ENCODE peak calls at places on chromosomes 12 and 14, in ten cellular contexts. R is left colon; Q is activated CD4-positive, CD25-positive, alpha-beta regulatory T cell; Y is activated T-cell treated with anti-CD3 and anti-CD28 coated beads, Interleukin-2, amount 50 U/mL, for 72 hours; I is germinal center; H is esophagus squamous epithelium; A is psoas muscle; E is HS-5; J is HuH-7.5; N is Ammon's horn. X is an unnamed sample.

GRCh38 chr12:128088926-128089325 is 178.0 kb upstream of the TMEM132C start:
- DNase-seq in R (no peak), Q (no peak), Y (no peak), I (no peak), H (no peak), A (no peak), E (no peak), J (no peak), N (no peak), X (no peak)

GRCh38 chr12:32107376-32108267 is 975 bp downstream of the BICD1 start:
- DNase-seq in R (peak), Q (peak), Y (peak), I (peak), H (no peak), A (peak), E (peak), J (peak), N (peak), X (peak)

GRCh38 chr12:8637666-8638065 is 25.0 kb downstream of the MFAP5 start:
- DNase-seq in R (no peak), Q (no peak), Y (no peak), I (no peak), H (no peak), A (no peak), E (no peak), J (no peak), N (no peak), X (no peak)

GRCh38 chr14:68409355-68409754 is 383.5 kb downstream of the ZFP36L1 start:
- DNase-seq in R (no peak), Q (no peak), Y (no peak), I (no peak), H (no peak), A (no peak), E (no peak), J (no peak), N (no peak), X (no peak)

GRCh38 chr14:91331761-91332447 is 85.7 kb downstream of the CCDC88C start:
- DNase-seq in R (no peak), Q (no peak), Y (no peak), I (no peak), H (no peak), A (no peak), E (no peak), J (no peak), N (no peak), X (no peak)

GRCh38 chr14:34204774-34205173 is 253.9 kb upstream of the EGLN3 start:
- DNase-seq in R (no peak), Q (no peak), Y (no peak), I (no peak), H (no peak), A (no peak), E (no peak), J (no peak), N (no peak), X (no peak)

GRCh38 chr14:99189201-99189801 is 82.7 kb downstream of the BCL11B start:
- DNase-seq in R (no peak), Q (no peak), Y (peak), I (no peak), H (no peak), A (no peak), E (no peak), J (no peak), N (no peak), X (no peak)

GRCh38 chr12:69495071-69495470 is 24.9 kb downstream of the FRS2 start:
- DNase-seq in R (no peak), Q (no peak), Y (no peak), I (no peak), H (no peak), A (no peak), E (no peak), J (no peak), N (no peak), X (no peak)

GRCh38 chr12:131223791-131224567 is 270.3 kb downstream of the ADGRD1 start:
- DNase-seq in R (no peak), Q (no peak), Y (no peak), I (no peak), H (no peak), A (no peak), E (no peak), J (no peak), N (no peak), X (peak)

GRCh38 chr14:50021261-50021660 is 95.1 kb downstream of the VCPKMT start:
- DNase-seq in R (no peak), Q (no peak), Y (peak), I (no peak), H (no peak), A (no peak), E (no peak), J (no peak), N (no peak), X (peak)

GRCh38 chr12:115341442-115341841 is 657.5 kb upstream of the TBX3 start:
- DNase-seq in R (peak), Q (no peak), Y (peak), I (no peak), H (no peak), A (peak), E (peak), J (no peak), N (no peak), X (no peak)

GRCh38 chr12:31736472-31736871 is 7.7 kb upstream of the AMN1 start:
- DNase-seq in R (no peak), Q (no peak), Y (peak), I (no peak), H (no peak), A (no peak), E (peak), J (no peak), N (no peak), X (no peak)

GRCh38 chr12:38875571-38876228 is 29.7 kb downstream of the CPNE8 start:
- DNase-seq in R (no peak), Q (no peak), Y (no peak), I (no peak), H (no peak), A (no peak), E (no peak), J (no peak), N (no peak), X (no peak)

GRCh38 chr14:100072783-100073346 is 7.6 kb downstream of the EVL start:
- DNase-seq in R (peak), Q (no peak), Y (peak), I (peak), H (no peak), A (no peak), E (no peak), J (no peak), N (no peak), X (peak)

GRCh38 chr14:94051115-94051514 is 25.0 kb downstream of the OTUB2 start:
- DNase-seq in R (peak), Q (no peak), Y (no peak), I (no peak), H (no peak), A (no peak), E (no peak), J (no peak), N (peak), X (no peak)

GRCh38 chr14:80390911-80391310 is 179.6 kb upstream of the DIO2 start:
- DNase-seq in R (no peak), Q (no peak), Y (no peak), I (no peak), H (no peak), A (no peak), E (no peak), J (no peak), N (no peak), X (no peak)

GRCh38 chr12:76455582-76456345 is 103.8 kb downstream of the OSBPL8 start:
- DNase-seq in R (no peak), Q (no peak), Y (peak), I (peak), H (no peak), A (no peak), E (peak), J (peak), N (peak), X (peak)

GRCh38 chr14:73738518-73739173 is 24.5 kb upstream of the PNMA1 start:
- DNase-seq in R (no peak), Q (no peak), Y (no peak), I (no peak), H (no peak), A (no peak), E (no peak), J (no peak), N (no peak), X (no peak)

GRCh38 chr12:1907652-1908611 is 10.5 kb downstream of the CACNA2D4 start:
- DNase-seq in R (peak), Q (no peak), Y (peak), I (no peak), H (no peak), A (no peak), E (no peak), J (no peak), N (no peak), X (no peak)

GRCh38 chr12:33663000-33663654 is 223.5 kb upstream of the SYT10 start:
- DNase-seq in R (no peak), Q (no peak), Y (no peak), I (no peak), H (no peak), A (no peak), E (no peak), J (no peak), N (no peak), X (no peak)

GRCh38 chr12:53958128-53958527 is 3.4 kb downstream of the HOXC12 start:
- DNase-seq in R (no peak), Q (no peak), Y (no peak), I (no peak), H (no peak), A (no peak), E (no peak), J (no peak), N (no peak), X (no peak)

GRCh38 chr12:98422809-98423208 is 92.6 kb upstream of the TMPO start:
- DNase-seq in R (peak), Q (no peak), Y (no peak), I (no peak), H (no peak), A (no peak), E (no peak), J (no peak), N (no peak), X (no peak)

GRCh38 chr12:67472551-67472950 is 176.0 kb upstream of the DYRK2 start:
- DNase-seq in R (no peak), Q (no peak), Y (no peak), I (no peak), H (no peak), A (no peak), E (no peak), J (no peak), N (peak), X (no peak)

GRCh38 chr12:27331299-27331926 is 1.2 kb upstream of the BMAL2 start:
- DNase-seq in R (no peak), Q (no peak), Y (peak), I (no peak), H (no peak), A (no peak), E (peak), J (no peak), N (no peak), X (peak)

GRCh38 chr14:100861188-100861936 is 35.4 kb downstream of the MEG3 start:
- DNase-seq in R (no peak), Q (no peak), Y (no peak), I (no peak), H (no peak), A (no peak), E (no peak), J (no peak), N (no peak), X (no peak)

GRCh38 chr14:54828031-54828430 is 74.6 kb downstream of the GCH1 start:
- DNase-seq in R (no peak), Q (no peak), Y (no peak), I (peak), H (no peak), A (no peak), E (no peak), J (no peak), N (no peak), X (no peak)

GRCh38 chr14:75542585-75543091 is 20.4 kb downstream of the BATF start:
- DNase-seq in R (peak), Q (peak), Y (peak), I (peak), H (peak), A (peak), E (no peak), J (peak), N (peak), X (peak)

X was measured in GM20000.